ENCODE peak calls at places on chromosomes 5 and 9, in five cellular contexts. X is NCI-H1092; Q is CD4-positive, alpha-beta T cell; M is stimulated activated CD8-positive, alpha-beta memory T cell treated with anti-CD3 and anti-CD28 coated beads, Interleukin-4, amount 100 ng/mL, for 4 hours; D is CD8-positive, alpha-beta T cell. G is an unnamed sample.

GRCh38 chr9:92954078-92954861 is 6.9 kb downstream of the FGD3 start:
- DNase-seq in X (peak), Q (peak), M (peak), D (peak), G (no peak)

GRCh38 chr9:73270967-73271722 is 119.5 kb downstream of the ANXA1 start:
- DNase-seq in X (no peak), Q (no peak), M (no peak), D (no peak), G (no peak)

GRCh38 chr9:107443786-107444185 is 45.8 kb downstream of the KLF4 start:
- DNase-seq in X (no peak), Q (no peak), M (no peak), D (no peak), G (no peak)

GRCh38 chr9:3018691-3019230 is 174.9 kb upstream of the PUM3 start:
- DNase-seq in X (peak), Q (no peak), M (no peak), D (no peak), G (no peak)

GRCh38 chr5:150599917-150600511 is 40.4 kb upstream of the SYNPO start:
- DNase-seq in X (peak), Q (no peak), M (no peak), D (no peak), G (no peak)

GRCh38 chr9:18473551-18474279 is at the start of gene ADAMTSL1:
- DNase-seq in X (peak), Q (no peak), M (no peak), D (no peak), G (no peak)

GRCh38 chr9:133597316-133597957 is 11.8 kb downstream of the FAM163B start:
- DNase-seq in X (no peak), Q (no peak), M (no peak), D (no peak), G (no peak)

GRCh38 chr5:1073239-1074102 is 38.4 kb downstream of the SLC12A7 start:
- DNase-seq in X (no peak), Q (no peak), M (no peak), D (no peak), G (no peak)

GRCh38 chr9:8762676-8763075 is 963.1 kb upstream of the DMAC1 start:
- DNase-seq in X (no peak), Q (no peak), M (no peak), D (no peak), G (no peak)

G was measured in NCI-H1417 treated with DMSO at 0.1 percent for 48 hours.